ENCODE peak calls at places on chromosomes 6 and 20, in four cellular contexts. J, O, N and V are unnamed samples.

GRCh38 chr20:17709361-17710293 is 9.9 kb downstream of the BANF2 start:
- DNase-seq in N (no peak), O (no peak), J (no peak), V (no peak)

GRCh38 chr6:154154389-154154967 is 115.4 kb downstream of the OPRM1 start:
- DNase-seq in N (peak), J (peak), O (peak), V (peak)

GRCh38 chr20:62381202-62381797 is 5.6 kb upstream of the RPS21 start:
- DNase-seq in O (no peak), N (no peak), J (no peak), V (no peak)

GRCh38 chr20:41862476-41862875 is 244.3 kb upstream of the CHD6 start:
- DNase-seq in O (no peak), N (no peak), J (no peak), V (no peak)

GRCh38 chr6:11784341-11784740 is 5.7 kb upstream of the ADTRP start:
- DNase-seq in J (no peak), O (no peak), N (no peak), V (no peak)

GRCh38 chr20:53916173-53916512 is 154.3 kb downstream of the BCAS1 start:
- DNase-seq in N (no peak), O (no peak), J (no peak), V (no peak)

GRCh38 chr20:10033905-10034304 is 882 bp upstream of the ANKEF1 start:
- DNase-seq in N (no peak), J (no peak), O (no peak), V (no peak)

GRCh38 chr6:136306466-136306865 is 16.8 kb upstream of the BCLAF1 start:
- DNase-seq in N (no peak), J (no peak), O (no peak), V (no peak)

GRCh38 chr6:49342410-49342809 is 120.6 kb downstream of the MMUT start:
- DNase-seq in J (no peak), O (no peak), N (no peak), V (no peak)

GRCh38 chr6:99790679-99791078 is 184.0 kb downstream of the PRDM13 start:
- DNase-seq in O (no peak), J (no peak), N (no peak), V (no peak)

GRCh38 chr20:52105045-52105572 is 86.5 kb downstream of the ZFP64 start:
- DNase-seq in N (no peak), J (peak), O (no peak), V (no peak)

GRCh38 chr6:85983032-85983659 is 340.5 kb upstream of the SYNCRIP start:
- DNase-seq in J (no peak), N (no peak), O (no peak), V (no peak)

GRCh38 chr6:36546664-36546957 is 668 bp downstream of the STK38 start:
- DNase-seq in J (no peak), O (no peak), N (peak), V (no peak)

GRCh38 chr6:54308677-54309315 is 555 bp downstream of the TINAG start:
- DNase-seq in J (no peak), O (no peak), N (no peak), V (no peak)

GRCh38 chr6:89818977-89819335 is 638 bp downstream of the MDN1 start:
- DNase-seq in O (no peak), N (peak), J (no peak), V (no peak)

GRCh38 chr6:152474341-152474740 is 162.8 kb downstream of the SYNE1 start:
- DNase-seq in J (no peak), N (no peak), O (no peak), V (no peak)

GRCh38 chr6:140774080-140774505 is 1358.6 kb upstream of the GJE1 start:
- DNase-seq in O (peak), J (peak), N (no peak), V (peak)

GRCh38 chr20:49824206-49824605 is 11.6 kb downstream of the SLC9A8 start:
- DNase-seq in O (no peak), J (no peak), N (no peak), V (no peak)

GRCh38 chr6:81655696-81656095 is 96.8 kb downstream of the TENT5A start:
- DNase-seq in N (no peak), O (no peak), J (no peak), V (no peak)

GRCh38 chr20:46057856-46058655 is 29.0 kb downstream of the SLC12A5 start:
- DNase-seq in O (no peak), N (peak), J (peak), V (no peak)

GRCh38 chr6:36662827-36663256 is 15.7 kb upstream of the CDKN1A start:
- DNase-seq in O (no peak), J (no peak), N (no peak), V (no peak)

GRCh38 chr20:56653221-56653620 is 24.1 kb downstream of the TFAP2C start:
- DNase-seq in O (no peak), N (no peak), J (no peak), V (no peak)